ENCODE peak calls at places on chromosomes 1 and 21, in five cellular contexts. G, Y, R, E and W are unnamed samples.
A peak's percentile ranks its signal among the peaks of the same experiment; 100 is the strongest.

GRCh38 chr1:207824691-207825090 is 72.8 kb downstream of the CD46 start:
- DNase-seq in Y (no peak), R (no peak), G (peak; percentile 30), E (no peak), W (no peak)

GRCh38 chr1:3590145-3590768 is 21.1 kb downstream of the MEGF6 start:
- DNase-seq in Y (peak; percentile 31), E (peak; percentile 75), R (no peak), G (no peak), W (no peak)

GRCh38 chr21:18235545-18235944 is 9.1 kb upstream of the CHODL start:
- DNase-seq in E (no peak), R (no peak), G (no peak), Y (no peak), W (no peak)

GRCh38 chr1:110474444-110474843 is 23.5 kb downstream of the PROK1 start:
- DNase-seq in E (no peak), R (no peak), G (no peak), Y (no peak), W (no peak)

GRCh38 chr1:26027716-26028489 is 6.3 kb downstream of the EXTL1 start:
- DNase-seq in G (no peak), E (no peak), Y (no peak), R (no peak), W (no peak)

GRCh38 chr1:195294911-195295310 is 1313.3 kb downstream of the KCNT2 start:
- DNase-seq in Y (no peak), E (no peak), G (no peak), R (no peak), W (no peak)

GRCh38 chr1:204196068-204196795 is at the start of gene KISS1:
- DNase-seq in R (no peak), Y (no peak), E (no peak), G (no peak), W (no peak)

GRCh38 chr1:93865253-93865652 is 13.8 kb downstream of the DNTTIP2 start:
- DNase-seq in Y (no peak), G (no peak), E (no peak), R (no peak), W (no peak)

GRCh38 chr21:21268061-21268471 is 269.9 kb downstream of the NCAM2 start:
- DNase-seq in E (no peak), R (no peak), G (no peak), Y (no peak), W (no peak)

GRCh38 chr1:18816808-18817207 is 42.7 kb downstream of the TAS1R2 start:
- DNase-seq in R (no peak), G (no peak), E (no peak), Y (no peak), W (no peak)

GRCh38 chr1:94438692-94439276 is 20.6 kb downstream of the ABCD3 start:
- DNase-seq in E (no peak), Y (no peak), G (no peak), R (no peak), W (no peak)

GRCh38 chr21:32412998-32413504 is 545 bp downstream of the EVA1C start:
- DNase-seq in E (peak; percentile 80), G (no peak), Y (peak; percentile 57), R (no peak), W (no peak)

GRCh38 chr1:43770111-43770510 is 62.8 kb downstream of the ST3GAL3 start:
- DNase-seq in E (no peak), G (no peak), R (no peak), Y (no peak), W (no peak)

GRCh38 chr1:32485554-32486255 is 20.8 kb downstream of the ZBTB8B start:
- DNase-seq in Y (no peak), E (no peak), G (no peak), R (no peak), W (no peak)

GRCh38 chr1:32487182-32487581 is 22.3 kb downstream of the ZBTB8B start:
- DNase-seq in E (no peak), G (no peak), Y (no peak), R (no peak), W (no peak)

GRCh38 chr1:32489774-32490454 is 25.0 kb downstream of the ZBTB8B start:
- DNase-seq in Y (no peak), G (no peak), R (no peak), E (no peak), W (no peak)

GRCh38 chr1:32480761-32481160 is 15.9 kb downstream of the ZBTB8B start:
- DNase-seq in E (no peak), G (no peak), Y (no peak), R (no peak), W (no peak)

GRCh38 chr1:32486463-32487113 is 21.7 kb downstream of the ZBTB8B start:
- DNase-seq in R (no peak), G (no peak), E (no peak), Y (no peak), W (no peak)
- H3K27ac ChIP-seq in R (no peak overlapping the region), G (no peak overlapping the region), E (no peak overlapping the region), Y (peak overlapping the region; percentile 26), W (no peak overlapping the region)

DNA sequence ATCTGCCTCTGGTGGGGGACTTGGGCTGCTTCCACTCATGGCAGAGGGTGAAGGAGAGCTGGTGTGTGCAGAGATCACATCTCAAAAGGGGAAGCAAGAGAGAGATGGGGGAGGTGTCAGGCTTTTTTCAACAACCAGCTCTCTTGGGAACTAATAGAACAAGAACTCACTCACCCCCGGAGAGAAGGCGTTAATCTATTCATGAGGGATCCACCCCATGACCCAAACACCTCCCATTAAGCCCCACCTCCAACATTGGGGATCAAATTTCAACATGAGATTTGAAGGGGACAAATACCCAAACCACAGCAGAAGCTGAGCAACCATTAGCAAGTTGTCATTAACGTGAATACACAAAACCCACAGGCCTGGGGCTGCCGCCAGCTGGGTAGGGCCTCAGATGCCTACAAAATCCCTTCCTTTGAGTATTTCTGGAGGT is 12.0 kb upstream of the VWA5B1 start:
- DNase-seq in Y (no peak), G (no peak), R (no peak), E (no peak), W (no peak)
- H3K27ac ChIP-seq in Y (no peak overlapping the region), G (no peak overlapping the region), R (no peak overlapping the region), E (no peak overlapping the region), W (no peak overlapping the region)

GRCh38 chr1:50967416-50968020 is 2.5 kb upstream of the CDKN2C start:
- DNase-seq in E (no peak), Y (no peak), G (no peak), R (no peak), W (no peak)
- H3K27ac ChIP-seq in E (peak overlapping the region; percentile 98), Y (peak overlapping the region; percentile 98), G (peak overlapping the region; percentile 82), R (peak overlapping the region; percentile 94), W (no peak overlapping the region)

DNA sequence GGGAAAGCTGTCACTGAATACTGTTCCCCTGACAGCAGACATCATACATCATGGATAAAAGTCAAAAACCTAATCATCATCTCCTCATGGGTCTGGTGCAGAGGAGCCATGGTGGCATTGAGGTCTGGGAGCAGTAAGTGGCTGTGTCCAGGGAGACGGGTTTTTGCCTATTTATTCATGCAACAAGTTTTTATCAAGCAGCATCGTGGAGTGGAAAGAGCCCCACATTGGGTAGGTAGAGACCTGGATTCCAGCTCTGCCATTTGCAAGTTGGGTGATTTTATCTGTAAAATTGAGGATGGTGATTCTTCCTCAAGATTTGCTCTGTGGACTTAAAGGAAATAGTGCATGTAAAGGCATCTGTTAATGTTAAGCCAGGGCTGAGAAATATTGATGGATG is 4.2 kb downstream of the CACHD1 start:
- DNase-seq in Y (no peak), G (no peak), R (no peak), E (no peak), W (no peak)
- H3K27ac ChIP-seq in Y (peak overlapping the region; percentile 41), G (no peak overlapping the region), R (peak overlapping the region; percentile 49), E (no peak overlapping the region), W (no peak overlapping the region)

GRCh38 chr1:221760895-221761294 is 19.0 kb upstream of the DUSP10 start:
- DNase-seq in Y (no peak), G (no peak), R (no peak), E (no peak), W (no peak)
- H3K27ac ChIP-seq in Y (no peak overlapping the region), G (no peak overlapping the region), R (no peak overlapping the region), E (no peak overlapping the region), W (no peak overlapping the region)

DNA sequence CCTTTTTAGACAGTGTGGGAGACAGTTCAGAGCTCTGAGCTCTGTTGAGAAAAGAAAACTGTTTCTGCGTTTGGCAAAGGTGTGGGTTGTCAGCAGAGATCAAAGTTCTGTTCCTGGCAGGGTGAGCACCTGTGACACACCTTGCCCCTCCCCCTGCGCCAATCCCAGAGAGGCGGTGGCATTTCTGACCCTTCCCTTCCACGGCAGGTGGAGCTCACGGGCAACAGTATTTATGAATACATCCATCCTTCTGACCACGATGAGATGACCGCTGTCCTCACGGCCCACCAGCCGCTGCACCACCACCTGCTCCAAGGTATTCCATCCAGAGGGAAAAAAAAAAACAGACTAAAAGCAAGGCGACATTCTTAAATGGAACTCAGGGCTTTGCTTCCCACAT is 20.7 kb downstream of the SIM2 start:
- DNase-seq in Y (peak; percentile 91), R (no peak), G (peak; percentile 6), E (no peak), W (no peak)
- H3K27ac ChIP-seq in Y (peak overlapping the region; percentile 78), R (no peak overlapping the region), G (no peak overlapping the region), E (no peak overlapping the region), W (no peak overlapping the region)

GRCh38 chr1:235297579-235297978 is 30.4 kb downstream of the ARID4B start:
- DNase-seq in E (no peak), Y (no peak), G (no peak), R (no peak), W (no peak)

GRCh38 chr1:235295902-235296350 is 32.1 kb downstream of the ARID4B start:
- DNase-seq in G (no peak), E (no peak), R (no peak), Y (peak; percentile 80), W (no peak)

GRCh38 chr1:235298772-235299513 is 29.0 kb downstream of the ARID4B start:
- DNase-seq in E (no peak), R (no peak), G (no peak), Y (no peak), W (no peak)

GRCh38 chr1:235299514-235299858 is 28.5 kb downstream of the ARID4B start:
- DNase-seq in G (no peak), E (no peak), R (no peak), Y (no peak), W (no peak)

DNA sequence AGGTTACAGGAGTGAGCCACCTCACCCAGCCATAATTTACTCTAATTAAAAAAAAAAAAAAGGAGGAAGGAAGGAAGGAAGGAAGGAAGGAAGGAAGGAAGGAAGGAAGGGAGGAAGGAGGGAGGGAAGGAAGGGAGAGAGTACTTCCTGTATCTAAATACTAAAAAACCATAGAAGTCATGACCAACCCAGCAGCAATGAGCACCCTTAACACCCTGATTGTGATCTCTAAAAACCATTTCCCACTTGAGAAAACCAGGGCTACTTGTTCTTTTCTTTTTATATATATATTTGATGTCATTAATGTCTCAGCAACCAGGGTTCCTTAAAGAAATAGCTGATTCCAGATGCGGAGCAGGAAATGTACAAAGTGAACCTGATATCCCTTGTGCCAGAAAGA is 31.2 kb downstream of the ARID4B start:
- DNase-seq in E (no peak), Y (no peak), R (no peak), G (no peak), W (no peak)
- H3K27ac ChIP-seq in E (no peak overlapping the region), Y (peak overlapping the region; percentile 76), R (no peak overlapping the region), G (peak overlapping the region; percentile 51), W (no peak overlapping the region)

DNA sequence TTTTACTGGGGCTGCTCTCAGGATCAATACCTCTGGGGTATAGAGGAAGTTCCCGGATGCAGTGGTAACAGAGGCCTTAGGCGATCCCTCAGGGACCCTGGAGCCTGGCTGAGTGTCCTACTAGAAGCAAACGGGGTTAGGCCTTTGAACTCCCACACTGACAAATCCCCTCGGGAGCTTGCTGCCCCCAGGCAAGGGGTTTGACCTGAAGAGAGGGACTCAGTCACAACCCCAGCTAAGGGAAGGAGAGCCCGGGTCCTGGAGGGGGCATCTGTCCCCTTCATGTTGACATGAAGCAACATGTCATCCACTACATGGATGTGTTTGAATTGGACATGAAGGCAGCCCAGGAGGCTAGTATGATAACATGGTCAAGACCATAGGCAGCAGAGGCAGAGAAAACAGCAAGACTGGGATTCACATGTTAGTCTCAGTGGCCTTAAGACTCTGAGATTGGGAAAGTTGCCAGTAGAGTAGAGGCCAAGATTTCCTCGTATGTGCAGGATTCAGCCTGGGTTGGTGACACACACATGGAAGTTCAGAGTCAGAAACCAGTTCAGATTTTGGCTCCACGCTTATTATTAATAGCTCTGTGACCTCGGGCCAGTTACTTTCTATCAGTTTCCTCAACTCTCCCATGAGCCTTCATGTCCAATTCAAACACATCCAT is 101.5 kb downstream of the KCNN3 start:
- DNase-seq in R (no peak), E (no peak), Y (peak; percentile 14), G (peak; percentile 14), W (no peak)
- H3K27ac ChIP-seq in R (no peak overlapping the region), E (no peak overlapping the region), Y (no peak overlapping the region), G (no peak overlapping the region), W (no peak overlapping the region)